ENCODE peak calls at places on chromosome 3, in six cellular contexts. I is breast epithelium, W is sigmoid colon, Z is stomach, O is suprapubic skin, T is GM12892. D is an unnamed sample.

GRCh38 chr3:173410836-173411235 is 13.3 kb downstream of the NLGN1 start:
- DNase-seq in I (no peak), W (no peak), Z (no peak), O (no peak), T (no peak), D (no peak)

GRCh38 chr3:195096484-195097330 is 174.3 kb downstream of the XXYLT1 start:
- DNase-seq in I (peak), W (no peak), Z (no peak), O (no peak), T (no peak), D (no peak)

GRCh38 chr3:166488977-166489672 is 651.9 kb upstream of the BCHE start:
- DNase-seq in I (no peak), W (no peak), Z (no peak), O (no peak), T (no peak), D (no peak)

GRCh38 chr3:193791041-193792032 is 198.3 kb downstream of the OPA1 start:
- DNase-seq in I (no peak), W (no peak), Z (peak), O (no peak), T (no peak), D (no peak)

GRCh38 chr3:120350431-120350941 is 1.3 kb upstream of the LRRC58 start:
- DNase-seq in I (no peak), W (peak), Z (no peak), O (peak), T (no peak), D (peak)

GRCh38 chr3:115092220-115092791 is 54.8 kb downstream of the ZBTB20 start:
- DNase-seq in I (peak), W (peak), Z (peak), O (peak), T (no peak), D (peak)

GRCh38 chr3:19432679-19433078 is 284.4 kb downstream of the KCNH8 start:
- DNase-seq in I (no peak), W (no peak), Z (no peak), O (no peak), T (no peak), D (no peak)

GRCh38 chr3:74423867-74424266 is 190.6 kb downstream of the CNTN3 start:
- DNase-seq in I (no peak), W (no peak), Z (no peak), O (no peak), T (no peak), D (no peak)

GRCh38 chr3:96915465-96915864 is 101.1 kb downstream of the EPHA6 start:
- DNase-seq in I (no peak), W (no peak), Z (no peak), O (no peak), T (no peak), D (no peak)

GRCh38 chr3:108410531-108410984 is 99.8 kb downstream of the MYH15 start:
- DNase-seq in I (no peak), W (no peak), Z (no peak), O (no peak), T (no peak), D (no peak)

GRCh38 chr3:148605551-148605950 is 92.2 kb upstream of the AGTR1 start:
- DNase-seq in I (no peak), W (no peak), Z (no peak), O (no peak), T (no peak), D (no peak)

GRCh38 chr3:125061170-125061569 is 5.4 kb upstream of the HEG1 start:
- DNase-seq in I (no peak), W (peak), Z (no peak), O (no peak), T (no peak), D (no peak)

GRCh38 chr3:158447408-158447807 is 123.6 kb upstream of the MLF1 start:
- DNase-seq in I (no peak), W (no peak), Z (no peak), O (no peak), T (no peak), D (no peak)

GRCh38 chr3:113535898-113536297 is 3.5 kb downstream of the SIDT1 start:
- DNase-seq in I (no peak), W (no peak), Z (no peak), O (no peak), T (no peak), D (no peak)

GRCh38 chr3:115165701-115166100 is 18.6 kb upstream of the ZBTB20 start:
- DNase-seq in I (no peak), W (no peak), Z (no peak), O (no peak), T (no peak), D (no peak)

GRCh38 chr3:33134026-33134625 is 20.3 kb downstream of the CRTAP start:
- DNase-seq in I (no peak), W (no peak), Z (no peak), O (no peak), T (no peak), D (no peak)

GRCh38 chr3:178067721-178068120 is 468.5 kb upstream of the KCNMB2 start:
- DNase-seq in I (no peak), W (no peak), Z (no peak), O (no peak), T (no peak), D (no peak)

DNA sequence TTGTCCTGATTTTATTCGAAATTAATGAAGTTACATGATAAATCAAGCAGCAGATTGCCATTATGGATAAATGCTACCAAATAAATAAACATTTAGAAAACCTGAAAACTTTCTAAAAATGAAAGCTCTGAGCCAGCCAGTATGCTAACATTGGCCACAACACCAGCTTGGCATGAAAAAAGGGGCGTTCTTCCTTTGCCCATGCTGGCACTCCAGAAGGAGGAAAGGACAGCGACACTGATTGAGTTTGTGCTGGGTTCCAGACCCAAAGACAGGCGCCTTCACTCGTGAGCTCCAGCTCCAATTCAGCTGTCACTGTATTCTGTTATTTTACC is 5.1 kb downstream of the STIMATE start:
- DNase-seq in I (no peak), W (no peak), Z (no peak), O (no peak), T (no peak), D (no peak)
- TF ChIP-seq POLR2A in I (no peak), W (no peak), Z (no peak), O (no peak), T (no peak), D (no peak)

DNA sequence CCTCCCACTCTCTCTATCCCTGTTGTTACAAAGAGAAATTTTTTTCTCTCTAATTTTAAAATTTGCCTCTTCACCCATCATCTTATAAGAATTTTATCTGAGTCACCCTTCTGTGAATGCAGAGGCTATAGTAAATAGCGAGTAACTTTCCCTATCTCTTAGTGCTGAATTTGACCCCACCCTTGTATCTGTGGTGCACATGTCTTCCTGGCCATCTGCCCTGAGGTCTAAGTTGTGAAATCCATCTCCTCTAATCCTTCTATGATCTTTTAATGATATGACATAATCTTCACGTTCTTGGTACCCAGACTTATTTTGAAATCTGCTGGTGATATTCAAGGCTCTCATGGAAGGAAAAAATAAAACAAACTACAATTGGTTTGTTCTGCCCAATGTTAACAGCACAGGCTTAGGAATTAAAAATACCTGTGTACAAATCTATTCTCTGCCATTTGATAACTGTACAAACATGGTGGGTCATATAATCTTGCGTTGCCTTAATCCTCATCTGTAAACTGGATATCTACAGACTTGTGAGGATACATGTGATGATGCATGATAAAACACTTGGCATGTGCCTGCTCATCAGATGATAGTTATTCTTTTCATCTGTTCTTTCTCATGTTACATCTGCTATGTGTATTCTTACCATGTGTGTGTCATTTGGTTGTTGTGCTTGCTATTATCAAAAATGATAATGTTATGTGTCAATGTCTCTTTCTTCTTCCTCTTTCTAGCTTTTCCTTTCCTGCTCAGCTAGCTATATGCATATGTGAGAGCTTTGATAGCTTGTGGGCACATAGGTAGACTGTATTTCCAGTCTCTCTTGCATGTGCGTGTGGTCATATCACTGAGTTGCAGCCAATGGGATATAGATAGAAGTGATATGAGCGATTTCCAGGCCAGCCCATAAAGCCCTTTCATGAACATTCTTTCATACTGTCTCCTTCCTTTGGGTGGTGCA is 13.7 kb upstream of the CCR3 start:
- DNase-seq in I (no peak), W (peak), Z (no peak), O (peak), T (no peak), D (no peak)
- TF ChIP-seq POLR2AphosphoS5 in I (no peak), W (no peak), Z (no peak), O (peak), T (no peak), D (no peak)

GRCh38 chr3:52281980-52282801 is 3.7 kb upstream of the WDR82 start:
- DNase-seq in I (no peak), W (no peak), Z (no peak), O (no peak), T (no peak), D (no peak)

GRCh38 chr3:52280046-52280445 is 1.6 kb upstream of the WDR82 start:
- DNase-seq in I (no peak), W (no peak), Z (no peak), O (no peak), T (no peak), D (no peak)

GRCh38 chr3:52278510-52279069 is at the start of gene WDR82:
- DNase-seq in I (peak), W (peak), Z (peak), O (peak), T (peak), D (peak)

GRCh38 chr3:52277071-52277964 is 1.1 kb downstream of the WDR82 start:
- DNase-seq in I (peak), W (peak), Z (peak), O (no peak), T (no peak), D (peak)

GRCh38 chr3:52277972-52278509 is 408 bp downstream of the WDR82 start:
- DNase-seq in I (no peak), W (peak), Z (no peak), O (peak), T (peak), D (no peak)
- TF ChIP-seq POLR2A in I (no peak), W (no peak), Z (no peak), O (no peak), T (no peak), D (no peak)

GRCh38 chr3:112362221-112362620 is 29.3 kb downstream of the CD200 start:
- DNase-seq in I (no peak), W (no peak), Z (no peak), O (no peak), T (no peak), D (no peak)

GRCh38 chr3:112354642-112355333 is 21.8 kb downstream of the CD200 start:
- DNase-seq in I (no peak), W (no peak), Z (no peak), O (no peak), T (no peak), D (no peak)

GRCh38 chr3:112360574-112360973 is 27.6 kb downstream of the CD200 start:
- DNase-seq in I (no peak), W (no peak), Z (peak), O (no peak), T (no peak), D (no peak)

GRCh38 chr3:112358311-112358780 is 25.4 kb downstream of the CD200 start:
- DNase-seq in I (no peak), W (no peak), Z (no peak), O (no peak), T (no peak), D (no peak)

GRCh38 chr3:112357888-112358287 is 24.9 kb downstream of the CD200 start:
- DNase-seq in I (no peak), W (no peak), Z (no peak), O (no peak), T (no peak), D (no peak)
- TF ChIP-seq POLR2AphosphoS5 in I (no peak), W (no peak), Z (no peak), O (no peak), T (no peak), D (no peak)

GRCh38 chr3:188001052-188001567 is 152.8 kb upstream of the LPP start:
- DNase-seq in I (no peak), W (no peak), Z (no peak), O (no peak), T (no peak), D (no peak)

GRCh38 chr3:188001926-188002325 is 152.0 kb upstream of the LPP start:
- DNase-seq in I (no peak), W (no peak), Z (no peak), O (no peak), T (no peak), D (no peak)

GRCh38 chr3:188000361-188000861 is 153.5 kb upstream of the LPP start:
- DNase-seq in I (no peak), W (no peak), Z (peak), O (no peak), T (no peak), D (peak)

GRCh38 chr3:188002626-188003138 is 151.3 kb upstream of the LPP start:
- DNase-seq in I (no peak), W (no peak), Z (no peak), O (no peak), T (no peak), D (no peak)

DNA sequence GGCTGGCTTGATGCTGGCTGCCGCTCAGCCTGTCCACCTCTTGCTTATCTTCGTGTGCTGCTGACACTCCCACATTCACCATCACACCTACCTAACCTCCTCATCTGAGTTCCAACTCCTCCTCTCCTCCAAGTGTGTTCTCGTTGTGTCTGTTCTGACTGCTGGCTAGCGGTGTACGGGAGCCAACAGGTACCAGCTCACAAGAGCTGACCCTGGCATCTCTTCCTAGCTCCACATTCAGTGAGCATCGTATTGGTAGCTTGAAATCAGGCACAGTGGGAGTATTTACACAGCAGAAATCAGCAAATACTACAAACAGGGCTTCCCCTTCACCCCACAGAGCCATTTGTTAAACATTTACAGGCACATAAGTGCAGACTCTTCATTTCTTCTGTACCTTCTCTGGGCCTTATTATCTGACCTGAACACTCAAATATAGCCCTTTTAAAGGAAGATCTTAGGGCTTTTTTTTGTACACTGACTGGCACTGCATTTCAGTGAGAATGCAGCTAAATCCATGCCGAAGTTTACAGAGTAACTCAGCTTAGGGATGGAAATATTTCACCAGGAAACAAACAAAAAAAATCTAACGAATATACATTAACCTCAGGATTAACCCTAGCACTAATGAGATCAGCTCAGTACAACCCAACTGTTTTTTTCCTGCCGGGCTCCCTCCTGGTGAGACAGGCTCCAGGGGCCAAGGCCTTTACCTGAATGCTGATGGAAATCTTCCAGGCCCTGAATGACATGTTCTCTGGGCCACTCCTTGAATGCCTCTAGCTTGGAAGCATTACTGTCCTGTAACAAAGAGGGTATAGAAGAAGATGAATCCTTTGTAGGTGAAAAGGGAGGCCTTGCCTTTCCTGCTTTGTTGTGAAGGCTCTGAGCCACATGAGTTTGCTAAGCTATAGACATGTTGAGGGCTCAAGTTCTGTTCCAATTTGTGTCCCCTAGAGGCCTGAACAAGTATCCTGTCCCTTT is 150.5 kb upstream of the LPP start:
- DNase-seq in I (no peak), W (no peak), Z (peak), O (no peak), T (no peak), D (peak)
- TF ChIP-seq POLR2A in I (no peak), W (no peak), Z (no peak), O (no peak), T (no peak), D (no peak)

GRCh38 chr3:49025793-49026520 is 3.2 kb downstream of the IMPDH2 start:
- DNase-seq in I (no peak), W (no peak), Z (no peak), O (no peak), T (no peak), D (no peak)

GRCh38 chr3:49028298-49028672 is 913 bp downstream of the IMPDH2 start:
- DNase-seq in I (no peak), W (no peak), Z (no peak), O (no peak), T (no peak), D (no peak)

GRCh38 chr3:49026536-49026935 is 2.7 kb downstream of the IMPDH2 start:
- DNase-seq in I (no peak), W (no peak), Z (no peak), O (no peak), T (no peak), D (no peak)

GRCh38 chr3:49028673-49029562 is at the start of gene IMPDH2:
- DNase-seq in I (peak), W (peak), Z (peak), O (peak), T (peak), D (peak)

DNA sequence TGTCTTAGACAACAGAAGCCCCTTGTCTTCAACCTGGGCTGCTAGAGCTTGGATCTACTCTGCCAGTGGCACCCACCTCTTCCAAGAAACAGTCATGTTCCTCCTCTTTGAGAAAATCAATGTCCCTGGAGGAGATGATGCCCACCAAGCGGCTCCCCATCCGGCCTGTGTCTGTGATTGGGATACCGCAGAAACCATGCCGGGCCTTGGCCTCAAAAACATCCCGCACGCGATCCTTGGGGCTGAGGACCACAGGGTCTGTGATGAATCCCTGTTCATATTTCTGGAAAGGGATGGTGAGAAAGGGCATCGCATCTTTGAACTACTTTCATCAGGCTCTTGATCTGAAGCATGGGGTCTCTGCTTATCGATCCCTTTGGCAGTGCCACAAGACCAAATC is 1.6 kb downstream of the IMPDH2 start:
- DNase-seq in I (no peak), W (no peak), Z (no peak), O (no peak), T (no peak), D (no peak)
- TF ChIP-seq POLR2AphosphoS5 in I (no peak), W (no peak), Z (no peak), O (no peak), T (no peak), D (no peak)

D was measured in transverse colon.